ENCODE peak calls at places on chromosomes 3 and 15, in six cellular contexts. G is PC-3; Y is right atrium auricular region; C is coronary artery; R is epithelial cell of esophagus; Z is CD8-positive, alpha-beta T cell. T is an unnamed sample.

GRCh38 chr3:168801792-168802191 is 706.1 kb upstream of the GOLIM4 start:
- DNase-seq in G (peak; percentile 76), C (no peak), R (peak; percentile 68), Z (no peak), Y (no peak), T (peak; percentile 49)

GRCh38 chr3:135898774-135899173 is 66.8 kb upstream of the PPP2R3A start:
- DNase-seq in G (no peak), C (no peak), Z (no peak), R (no peak), Y (no peak), T (no peak)

GRCh38 chr3:47762233-47762632 is 19.5 kb downstream of the SMARCC1 start:
- DNase-seq in Y (no peak), C (no peak), Z (no peak), G (no peak), R (no peak), T (no peak)

GRCh38 chr15:71679223-71680078 is 130.9 kb upstream of the NR2E3 start:
- DNase-seq in C (no peak), Y (no peak), G (peak; percentile 63), Z (no peak), R (peak; percentile 11), T (no peak)

GRCh38 chr3:32384938-32385337 is 6.7 kb upstream of the CMTM7 start:
- DNase-seq in C (no peak), R (no peak), G (no peak), Y (peak; percentile 69), Z (no peak), T (no peak)

GRCh38 chr15:66187271-66187670 is 66.3 kb downstream of the MEGF11 start:
- DNase-seq in R (peak; percentile 33), G (no peak), Y (no peak), C (no peak), Z (no peak), T (no peak)

GRCh38 chr15:58665676-58666075 is 83.8 kb downstream of the ADAM10 start:
- DNase-seq in G (no peak), R (peak; percentile 6), Z (no peak), Y (no peak), C (no peak), T (no peak)

GRCh38 chr3:141894524-141895176 is 18.2 kb downstream of the ATP1B3 start:
- DNase-seq in Y (no peak), Z (no peak), R (peak; percentile 91), C (no peak), G (peak; percentile 72), T (peak; percentile 64)

GRCh38 chr3:123124936-123125335 is 58.1 kb downstream of the PDIA5 start:
- DNase-seq in C (no peak), Y (no peak), G (no peak), Z (no peak), R (no peak), T (no peak)

GRCh38 chr15:87547470-87548181 is 708.9 kb downstream of the NTRK3 start:
- DNase-seq in G (no peak), C (no peak), Y (no peak), Z (no peak), R (no peak), T (no peak)

GRCh38 chr15:89017370-89018066 is 70.7 kb upstream of the ABHD2 start:
- DNase-seq in R (peak; percentile 79), C (peak; percentile 95), Z (peak; percentile 82), G (peak; percentile 86), Y (peak; percentile 89), T (peak; percentile 98)
- H3K4me3 ChIP-seq in R (peak overlapping the region; percentile 28), C (peak overlapping the region; percentile 65), Z (peak overlapping the region; percentile 22), G (peak overlapping the region; percentile 50), Y (peak overlapping the region; percentile 20), T (peak overlapping the region; percentile 41)

GRCh38 chr3:172076212-172076611 is 36.8 kb downstream of the FNDC3B start:
- DNase-seq in C (no peak), Y (no peak), R (no peak), Z (no peak), G (no peak), T (no peak)

GRCh38 chr3:172072543-172072942 is 33.2 kb downstream of the FNDC3B start:
- DNase-seq in Z (no peak), R (no peak), Y (no peak), C (no peak), G (no peak), T (no peak)

GRCh38 chr3:172073262-172073915 is 34.0 kb downstream of the FNDC3B start:
- DNase-seq in R (no peak), Y (no peak), Z (no peak), G (no peak), C (no peak), T (no peak)

GRCh38 chr3:172074027-172074426 is 34.6 kb downstream of the FNDC3B start:
- DNase-seq in Y (no peak), R (no peak), G (no peak), Z (no peak), C (no peak), T (no peak)

DNA sequence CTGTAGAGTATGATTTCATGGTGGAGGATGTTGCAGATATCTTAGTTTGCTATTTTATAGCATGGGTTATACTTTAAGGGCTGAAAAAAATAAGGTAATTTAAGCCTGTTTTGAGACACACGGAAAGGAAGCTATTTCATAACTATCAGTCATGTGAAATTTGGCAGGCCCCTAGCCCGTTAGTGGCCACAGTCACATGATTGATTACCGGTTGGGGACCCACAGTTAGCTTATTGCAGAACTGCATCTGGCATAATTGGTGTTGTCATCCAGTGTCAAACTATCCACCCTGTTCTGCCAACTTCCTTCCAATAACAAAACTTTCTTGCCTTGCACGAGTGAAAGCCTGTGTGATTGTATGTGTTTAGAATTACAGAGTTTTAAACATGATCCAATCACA is 35.2 kb downstream of the FNDC3B start:
- DNase-seq in R (no peak), Z (no peak), G (no peak), Y (peak; percentile 64), C (no peak), T (peak; percentile 38)
- H3K4me3 ChIP-seq in R (no peak overlapping the region), Z (no peak overlapping the region), G (no peak overlapping the region), Y (no peak overlapping the region), C (no peak overlapping the region), T (no peak overlapping the region)

DNA sequence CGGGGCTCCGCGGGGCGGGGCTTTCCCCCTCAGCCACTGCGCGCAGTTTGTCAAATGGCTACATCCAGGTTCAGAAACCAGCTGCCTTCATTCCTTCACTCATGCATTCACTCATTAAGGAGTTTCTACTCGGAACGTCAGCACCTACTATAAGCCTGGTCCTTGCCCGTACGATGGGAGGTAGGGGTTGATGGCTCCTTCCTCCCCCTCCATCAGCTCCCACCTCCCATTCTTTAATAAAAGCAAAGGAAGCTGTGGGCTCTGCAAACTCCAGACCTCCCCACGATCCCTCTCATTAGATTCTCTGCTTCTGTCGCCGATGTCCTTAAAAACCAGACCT is 267 bp upstream of the CFAP92 start:
- DNase-seq in R (no peak), Y (no peak), Z (no peak), C (no peak), G (no peak), T (no peak)
- H3K4me3 ChIP-seq in R (no peak overlapping the region), Y (peak overlapping the region; percentile 20), Z (peak overlapping the region; percentile 39), C (peak overlapping the region; percentile 71), G (peak overlapping the region; percentile 74), T (peak overlapping the region; percentile 45)

GRCh38 chr15:78763796-78764241 is 47.4 kb downstream of the ADAMTS7 start:
- DNase-seq in C (no peak), R (no peak), Z (no peak), Y (peak; percentile 57), G (no peak), T (no peak)

GRCh38 chr15:78761891-78762385 is 49.3 kb downstream of the ADAMTS7 start:
- DNase-seq in Z (no peak), R (no peak), C (no peak), Y (peak; percentile 57), G (no peak), T (no peak)

GRCh38 chr15:78763111-78763795 is 48.0 kb downstream of the ADAMTS7 start:
- DNase-seq in C (no peak), G (no peak), R (no peak), Z (no peak), Y (peak; percentile 57), T (no peak)

GRCh38 chr15:78757636-78757905 is 53.7 kb downstream of the ADAMTS7 start:
- DNase-seq in Y (no peak), Z (no peak), R (no peak), C (no peak), G (no peak), T (no peak)

GRCh38 chr15:78761020-78761419 is 50.2 kb downstream of the ADAMTS7 start:
- DNase-seq in Y (peak; percentile 57), C (no peak), G (no peak), Z (no peak), R (no peak), T (no peak)
- H3K4me3 ChIP-seq in Y (no peak overlapping the region), C (no peak overlapping the region), G (no peak overlapping the region), Z (peak overlapping the region; percentile 39), R (no peak overlapping the region), T (no peak overlapping the region)